ENCODE peak calls at places on chromosomes 6 and 20, in six cellular contexts. One of them, this sample, is unnamed.

GRCh38 chr6:52416629-52417151 is 3.5 kb upstream of the EFHC1 start:
- DNase-seq in neuronal stem cell: peak; percentile 69
- DNase-seq in mesenchymal stem cell: peak; percentile 79
- DNase-seq in mesendoderm: peak; percentile 88
- DNase-seq in IMR-90: peak; percentile 73
- DNase-seq in H9: no peak
- DNase-seq in this sample: peak; percentile 80

GRCh38 chr6:100176321-100176950 is 182.4 kb upstream of the MCHR2 start:
- DNase-seq in mesenchymal stem cell: peak; percentile 47
- DNase-seq in neuronal stem cell: no peak
- DNase-seq in H9: no peak
- DNase-seq in IMR-90: peak; percentile 74
- DNase-seq in mesendoderm: peak; percentile 64
- DNase-seq in this sample: peak; percentile 89

GRCh38 chr6:137001977-137002302 is 42.8 kb downstream of the IL20RA start:
- DNase-seq in neuronal stem cell: no peak
- DNase-seq in IMR-90: no peak
- DNase-seq in mesenchymal stem cell: no peak
- DNase-seq in H9: no peak
- DNase-seq in mesendoderm: peak; percentile 14
- DNase-seq in this sample: no peak

GRCh38 chr6:98769546-98769945 is 64.8 kb upstream of the POU3F2 start:
- DNase-seq in H9: peak; percentile 46
- DNase-seq in IMR-90: peak; percentile 4
- DNase-seq in mesenchymal stem cell: no peak
- DNase-seq in neuronal stem cell: no peak
- DNase-seq in mesendoderm: peak; percentile 76
- DNase-seq in this sample: no peak

GRCh38 chr6:54835176-54835575 is 11.4 kb upstream of the FAM83B start:
- DNase-seq in H9: no peak
- DNase-seq in mesendoderm: no peak
- DNase-seq in neuronal stem cell: no peak
- DNase-seq in mesenchymal stem cell: no peak
- DNase-seq in IMR-90: no peak
- DNase-seq in this sample: no peak

GRCh38 chr6:144106206-144106605 is 10.8 kb upstream of the SF3B5 start:
- DNase-seq in neuronal stem cell: no peak
- DNase-seq in mesenchymal stem cell: no peak
- DNase-seq in mesendoderm: peak; percentile 82
- DNase-seq in H9: no peak
- DNase-seq in IMR-90: no peak
- DNase-seq in this sample: no peak

GRCh38 chr20:44600301-44600700 is 17.9 kb downstream of the PKIG start:
- DNase-seq in mesenchymal stem cell: no peak
- DNase-seq in neuronal stem cell: no peak
- DNase-seq in IMR-90: no peak
- DNase-seq in mesendoderm: no peak
- DNase-seq in H9: no peak
- DNase-seq in this sample: no peak

GRCh38 chr20:1775117-1775516 is 117.5 kb upstream of the SIRPG start:
- DNase-seq in H9: no peak
- DNase-seq in mesendoderm: no peak
- DNase-seq in IMR-90: peak; percentile 63
- DNase-seq in neuronal stem cell: no peak
- DNase-seq in mesenchymal stem cell: peak; percentile 17
- DNase-seq in this sample: no peak

GRCh38 chr6:157376706-157377230 is 4.2 kb upstream of the ZDHHC14 start:
- DNase-seq in H9: no peak
- DNase-seq in IMR-90: peak; percentile 16
- DNase-seq in neuronal stem cell: no peak
- DNase-seq in mesenchymal stem cell: no peak
- DNase-seq in mesendoderm: no peak
- DNase-seq in this sample: no peak

GRCh38 chr6:6593876-6594275 is 5.4 kb downstream of the LY86 start:
- DNase-seq in H9: no peak
- DNase-seq in neuronal stem cell: no peak
- DNase-seq in IMR-90: no peak
- DNase-seq in mesenchymal stem cell: no peak
- DNase-seq in mesendoderm: no peak
- DNase-seq in this sample: no peak

GRCh38 chr6:53353624-53354023 is 4.9 kb upstream of the ELOVL5 start:
- DNase-seq in mesendoderm: no peak
- DNase-seq in mesenchymal stem cell: no peak
- DNase-seq in neuronal stem cell: no peak
- DNase-seq in IMR-90: no peak
- DNase-seq in H9: no peak
- DNase-seq in this sample: peak; percentile 79

GRCh38 chr6:39488255-39488881 is 165.9 kb upstream of the KCNK16 start:
- DNase-seq in mesenchymal stem cell: no peak
- DNase-seq in neuronal stem cell: no peak
- DNase-seq in mesendoderm: no peak
- DNase-seq in IMR-90: no peak
- DNase-seq in H9: no peak
- DNase-seq in this sample: no peak

GRCh38 chr20:21232546-21233280 is 70.4 kb upstream of the XRN2 start:
- DNase-seq in mesendoderm: no peak
- DNase-seq in neuronal stem cell: peak; percentile 48
- DNase-seq in H9: no peak
- DNase-seq in IMR-90: no peak
- DNase-seq in mesenchymal stem cell: no peak
- DNase-seq in this sample: no peak

GRCh38 chr6:11430036-11430435 is 107.5 kb upstream of the TMEM170B start:
- DNase-seq in H9: no peak
- DNase-seq in mesenchymal stem cell: no peak
- DNase-seq in neuronal stem cell: no peak
- DNase-seq in IMR-90: no peak
- DNase-seq in mesendoderm: no peak
- DNase-seq in this sample: no peak

GRCh38 chr6:17964633-17965032 is 22.8 kb downstream of the KIF13A start:
- DNase-seq in IMR-90: no peak
- DNase-seq in neuronal stem cell: no peak
- DNase-seq in mesendoderm: no peak
- DNase-seq in mesenchymal stem cell: peak; percentile 35
- DNase-seq in H9: no peak
- DNase-seq in this sample: no peak

GRCh38 chr6:53986721-53987526 is 124.3 kb upstream of the MLIP start:
- DNase-seq in IMR-90: peak; percentile 17
- DNase-seq in mesendoderm: peak; percentile 63
- DNase-seq in neuronal stem cell: no peak
- DNase-seq in H9: no peak
- DNase-seq in mesenchymal stem cell: peak; percentile 76
- DNase-seq in this sample: no peak

GRCh38 chr6:170279977-170280688 is 10.7 kb downstream of the DLL1 start:
- DNase-seq in IMR-90: peak; percentile 12
- DNase-seq in mesenchymal stem cell: no peak
- DNase-seq in mesendoderm: peak; percentile 40
- DNase-seq in neuronal stem cell: no peak
- DNase-seq in H9: no peak
- DNase-seq in this sample: peak; percentile 72

GRCh38 chr6:37017606-37018005 is 12.2 kb downstream of the FGD2 start:
- DNase-seq in IMR-90: no peak
- DNase-seq in H9: no peak
- DNase-seq in mesenchymal stem cell: no peak
- DNase-seq in mesendoderm: no peak
- DNase-seq in neuronal stem cell: no peak
- DNase-seq in this sample: no peak

DNA sequence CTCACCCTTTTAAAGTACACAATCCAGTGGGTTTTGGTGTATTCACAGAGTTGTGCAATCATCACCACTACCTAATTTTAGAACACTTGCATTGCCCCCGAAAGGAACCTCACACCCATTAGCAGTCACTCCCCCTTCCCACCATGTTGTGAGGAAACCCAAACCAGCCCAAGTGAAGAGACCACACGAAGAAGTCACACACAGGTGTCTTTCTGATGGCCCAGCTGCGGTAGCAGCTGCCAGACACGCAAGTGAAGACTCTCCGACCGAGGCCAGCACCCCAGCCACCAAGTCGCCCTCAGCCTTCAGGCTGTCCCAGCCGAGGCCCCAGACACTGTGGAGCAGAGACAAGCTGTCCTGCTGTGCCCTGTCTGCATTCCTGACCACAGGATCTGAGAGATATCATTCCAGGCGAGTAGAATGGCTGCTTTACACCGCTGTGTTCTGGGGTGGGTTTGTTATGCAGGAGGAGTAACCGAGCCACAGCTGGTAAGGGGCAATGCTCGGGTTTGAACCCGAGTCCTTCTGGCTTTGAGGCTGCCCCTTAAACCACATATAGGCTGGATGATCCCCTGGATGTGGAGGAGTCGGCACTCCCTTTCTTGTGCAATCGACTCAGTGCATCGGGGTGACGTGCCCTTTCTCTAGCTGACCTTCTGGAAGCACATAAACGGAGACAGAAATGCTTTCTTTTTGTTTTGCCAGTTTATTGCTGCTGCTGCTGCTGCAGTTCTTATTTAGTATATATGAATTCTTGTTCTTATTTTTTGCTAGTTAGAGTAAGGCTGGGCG is 59.0 kb upstream of the PTPN1 start:
- DNase-seq in neuronal stem cell: no peak
- DNase-seq in mesendoderm: peak; percentile 98
- DNase-seq in IMR-90: peak; percentile 46
- DNase-seq in mesenchymal stem cell: peak; percentile 84
- DNase-seq in H9: peak; percentile 77
- DNase-seq in this sample: peak; percentile 86
- H4K8ac ChIP-seq in neuronal stem cell: no peak overlapping the region
- H4K8ac ChIP-seq in mesendoderm: no peak overlapping the region
- H4K8ac ChIP-seq in IMR-90: peak overlapping the region; percentile 89
- H4K8ac ChIP-seq in mesenchymal stem cell: peak overlapping the region; percentile 78
- H4K8ac ChIP-seq in H9: no peak overlapping the region
- H4K8ac ChIP-seq in this sample: no peak overlapping the region

DNA sequence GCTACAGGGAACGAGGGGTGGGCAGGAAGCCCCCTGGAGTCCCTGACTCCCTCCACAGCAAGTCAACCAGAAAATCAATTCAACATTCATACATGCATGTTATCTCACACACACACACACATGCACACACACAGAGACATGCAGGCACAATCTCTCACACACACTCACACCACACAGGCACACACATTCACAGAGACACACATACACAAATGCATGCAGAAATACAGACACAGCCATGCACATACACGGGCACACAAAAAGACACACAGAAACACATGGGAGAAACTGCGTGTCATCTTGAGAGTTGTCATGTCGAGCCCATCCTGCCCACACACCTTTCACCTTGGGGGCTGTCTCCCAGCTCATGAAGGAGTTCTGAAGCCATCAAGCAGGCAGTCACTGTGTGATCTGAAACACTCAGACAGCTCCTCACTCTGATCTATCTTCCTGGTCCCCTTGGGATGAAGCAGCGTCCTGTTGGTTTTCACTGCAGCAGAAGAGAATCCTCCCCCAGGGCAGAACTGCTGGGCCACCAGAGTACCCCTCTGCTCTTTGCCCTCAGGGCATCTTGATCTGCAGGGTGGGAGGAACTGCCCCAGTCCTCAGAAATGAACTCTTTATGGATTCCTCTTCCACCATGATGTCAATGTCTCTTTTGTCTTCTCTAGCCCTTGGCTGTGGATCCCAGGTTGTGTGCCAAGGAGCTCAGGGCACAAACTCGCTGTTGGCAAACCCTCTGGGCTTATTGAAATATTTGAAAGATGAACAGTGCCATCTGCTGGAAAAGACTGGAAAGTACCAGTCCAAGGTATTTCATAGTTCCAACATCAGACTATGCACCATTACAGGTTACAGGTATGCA is 8.8 kb downstream of the RAET1L start:
- DNase-seq in mesenchymal stem cell: peak; percentile 65
- DNase-seq in neuronal stem cell: peak; percentile 63
- DNase-seq in IMR-90: peak; percentile 61
- DNase-seq in H9: no peak
- DNase-seq in mesendoderm: peak; percentile 60
- DNase-seq in this sample: peak; percentile 47
- H3K23ac ChIP-seq in mesenchymal stem cell: no peak overlapping the region
- H3K23ac ChIP-seq in neuronal stem cell: no peak overlapping the region
- H3K23ac ChIP-seq in IMR-90: no peak overlapping the region
- H3K23ac ChIP-seq in H9: no peak overlapping the region
- H3K23ac ChIP-seq in mesendoderm: no peak overlapping the region
- H3K23ac ChIP-seq in this sample: no peak overlapping the region

GRCh38 chr20:48625136-48625900 is 202.5 kb downstream of the PREX1 start:
- DNase-seq in IMR-90: no peak
- DNase-seq in mesendoderm: no peak
- DNase-seq in mesenchymal stem cell: no peak
- DNase-seq in neuronal stem cell: no peak
- DNase-seq in H9: no peak
- DNase-seq in this sample: no peak
- H4K8ac ChIP-seq in IMR-90: no peak overlapping the region
- H4K8ac ChIP-seq in mesendoderm: no peak overlapping the region
- H4K8ac ChIP-seq in mesenchymal stem cell: no peak overlapping the region
- H4K8ac ChIP-seq in neuronal stem cell: no peak overlapping the region
- H4K8ac ChIP-seq in H9: no peak overlapping the region
- H4K8ac ChIP-seq in this sample: no peak overlapping the region

GRCh38 chr20:40643891-40644290 is 45.1 kb downstream of the MAFB start:
- DNase-seq in mesenchymal stem cell: no peak
- DNase-seq in H9: no peak
- DNase-seq in IMR-90: no peak
- DNase-seq in mesendoderm: peak; percentile 31
- DNase-seq in neuronal stem cell: no peak
- DNase-seq in this sample: no peak
- H3K23ac ChIP-seq in mesenchymal stem cell: no peak overlapping the region
- H3K23ac ChIP-seq in H9: no peak overlapping the region
- H3K23ac ChIP-seq in IMR-90: no peak overlapping the region
- H3K23ac ChIP-seq in mesendoderm: no peak overlapping the region
- H3K23ac ChIP-seq in neuronal stem cell: no peak overlapping the region
- H3K23ac ChIP-seq in this sample: no peak overlapping the region

DNA sequence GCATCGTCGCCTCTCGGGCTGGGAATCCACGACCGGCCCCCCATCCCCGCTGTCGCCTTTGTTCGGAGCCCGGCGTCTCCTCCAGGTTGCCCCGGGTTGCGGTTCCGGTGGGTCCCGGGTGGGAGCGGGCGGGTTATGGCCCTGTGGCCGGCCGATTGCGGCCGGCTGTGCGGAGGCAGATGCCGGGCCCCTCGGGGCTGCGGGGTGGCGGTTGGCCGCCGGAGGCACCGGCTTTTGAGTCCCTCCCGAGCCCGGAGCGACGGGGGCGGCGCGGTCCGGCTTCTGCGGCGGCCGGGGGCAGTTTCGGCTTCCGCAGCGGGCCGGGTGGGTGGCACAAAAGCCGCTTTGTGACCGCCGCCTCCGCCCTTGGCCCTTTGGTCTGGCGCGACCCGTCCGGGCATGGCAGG is 456 bp downstream of the LOC128125822 start:
- DNase-seq in mesendoderm: no peak
- DNase-seq in mesenchymal stem cell: no peak
- DNase-seq in IMR-90: no peak
- DNase-seq in H9: no peak
- DNase-seq in neuronal stem cell: no peak
- DNase-seq in this sample: no peak
- H4K8ac ChIP-seq in mesendoderm: peak overlapping the region; percentile 83
- H4K8ac ChIP-seq in mesenchymal stem cell: peak overlapping the region; percentile 98
- H4K8ac ChIP-seq in IMR-90: peak overlapping the region; percentile 84
- H4K8ac ChIP-seq in H9: no peak overlapping the region
- H4K8ac ChIP-seq in neuronal stem cell: peak overlapping the region; percentile 59
- H4K8ac ChIP-seq in this sample: peak overlapping the region; percentile 93

This sample was measured in trophoblast cell.